ENCODE peak calls at places on chromosome 17, in seven cellular contexts. One of them, this sample, is unnamed.

GRCh38 chr17:27917000-27917399 is 23.8 kb upstream of the LYRM9 start:
- DNase-seq in stimulated activated CD4-positive, alpha-beta T cell treated with anti-CD3 and anti-CD28 coated beads, Interleukin-2, amount 100 ng/mL, for 24 hours: no peak
- DNase-seq in stimulated activated CD8-positive, alpha-beta memory T cell treated with anti-CD3 and anti-CD28 coated beads, Interleukin-15, amount 100 ng/mL, for 4 hours: no peak
- DNase-seq in endothelial cell of umbilical vein: no peak
- DNase-seq in kidney epithelial cell: no peak
- DNase-seq in stromal cell of bone marrow: no peak
- DNase-seq in activated CD4-positive, alpha-beta T cell treated with anti-CD3 and anti-CD28 coated beads, Interleukin-2, amount 10 ng/mL, durations not matched to agents 24 days and 14 days: no peak
- DNase-seq in this sample: no peak

GRCh38 chr17:67615011-67615561 is 102.7 kb upstream of the NOL11 start:
- DNase-seq in stimulated activated CD8-positive, alpha-beta memory T cell treated with anti-CD3 and anti-CD28 coated beads, Interleukin-15, amount 100 ng/mL, for 4 hours: no peak
- DNase-seq in activated CD4-positive, alpha-beta T cell treated with anti-CD3 and anti-CD28 coated beads, Interleukin-2, amount 10 ng/mL, durations not matched to agents 24 days and 14 days: no peak
- DNase-seq in stimulated activated CD4-positive, alpha-beta T cell treated with anti-CD3 and anti-CD28 coated beads, Interleukin-2, amount 100 ng/mL, for 24 hours: no peak
- DNase-seq in stromal cell of bone marrow: no peak
- DNase-seq in kidney epithelial cell: no peak
- DNase-seq in endothelial cell of umbilical vein: peak
- DNase-seq in this sample: no peak

GRCh38 chr17:60077672-60078519 is 825 bp downstream of the HEATR6 start:
- DNase-seq in activated CD4-positive, alpha-beta T cell treated with anti-CD3 and anti-CD28 coated beads, Interleukin-2, amount 10 ng/mL, durations not matched to agents 24 days and 14 days: no peak
- DNase-seq in endothelial cell of umbilical vein: no peak
- DNase-seq in kidney epithelial cell: no peak
- DNase-seq in stromal cell of bone marrow: no peak
- DNase-seq in stimulated activated CD8-positive, alpha-beta memory T cell treated with anti-CD3 and anti-CD28 coated beads, Interleukin-15, amount 100 ng/mL, for 4 hours: no peak
- DNase-seq in stimulated activated CD4-positive, alpha-beta T cell treated with anti-CD3 and anti-CD28 coated beads, Interleukin-2, amount 100 ng/mL, for 24 hours: peak
- DNase-seq in this sample: no peak

GRCh38 chr17:44002141-44002848 is 2.1 kb upstream of the NAGS start:
- DNase-seq in activated CD4-positive, alpha-beta T cell treated with anti-CD3 and anti-CD28 coated beads, Interleukin-2, amount 10 ng/mL, durations not matched to agents 24 days and 14 days: no peak
- DNase-seq in stimulated activated CD4-positive, alpha-beta T cell treated with anti-CD3 and anti-CD28 coated beads, Interleukin-2, amount 100 ng/mL, for 24 hours: no peak
- DNase-seq in endothelial cell of umbilical vein: peak
- DNase-seq in stimulated activated CD8-positive, alpha-beta memory T cell treated with anti-CD3 and anti-CD28 coated beads, Interleukin-15, amount 100 ng/mL, for 4 hours: no peak
- DNase-seq in stromal cell of bone marrow: peak
- DNase-seq in kidney epithelial cell: peak
- DNase-seq in this sample: no peak

GRCh38 chr17:42313389-42313772 is 25.1 kb downstream of the STAT5A start:
- DNase-seq in kidney epithelial cell: no peak
- DNase-seq in stromal cell of bone marrow: no peak
- DNase-seq in stimulated activated CD4-positive, alpha-beta T cell treated with anti-CD3 and anti-CD28 coated beads, Interleukin-2, amount 100 ng/mL, for 24 hours: no peak
- DNase-seq in activated CD4-positive, alpha-beta T cell treated with anti-CD3 and anti-CD28 coated beads, Interleukin-2, amount 10 ng/mL, durations not matched to agents 24 days and 14 days: no peak
- DNase-seq in endothelial cell of umbilical vein: no peak
- DNase-seq in stimulated activated CD8-positive, alpha-beta memory T cell treated with anti-CD3 and anti-CD28 coated beads, Interleukin-15, amount 100 ng/mL, for 4 hours: no peak
- DNase-seq in this sample: no peak

GRCh38 chr17:43461185-43461584 is 22.6 kb upstream of the DHX8 start:
- DNase-seq in kidney epithelial cell: no peak
- DNase-seq in activated CD4-positive, alpha-beta T cell treated with anti-CD3 and anti-CD28 coated beads, Interleukin-2, amount 10 ng/mL, durations not matched to agents 24 days and 14 days: no peak
- DNase-seq in stimulated activated CD8-positive, alpha-beta memory T cell treated with anti-CD3 and anti-CD28 coated beads, Interleukin-15, amount 100 ng/mL, for 4 hours: no peak
- DNase-seq in stromal cell of bone marrow: no peak
- DNase-seq in endothelial cell of umbilical vein: no peak
- DNase-seq in stimulated activated CD4-positive, alpha-beta T cell treated with anti-CD3 and anti-CD28 coated beads, Interleukin-2, amount 100 ng/mL, for 24 hours: no peak
- DNase-seq in this sample: no peak

GRCh38 chr17:55290721-55291507 is 26.2 kb downstream of the HLF start:
- DNase-seq in activated CD4-positive, alpha-beta T cell treated with anti-CD3 and anti-CD28 coated beads, Interleukin-2, amount 10 ng/mL, durations not matched to agents 24 days and 14 days: no peak
- DNase-seq in kidney epithelial cell: no peak
- DNase-seq in stromal cell of bone marrow: no peak
- DNase-seq in endothelial cell of umbilical vein: no peak
- DNase-seq in stimulated activated CD8-positive, alpha-beta memory T cell treated with anti-CD3 and anti-CD28 coated beads, Interleukin-15, amount 100 ng/mL, for 4 hours: no peak
- DNase-seq in stimulated activated CD4-positive, alpha-beta T cell treated with anti-CD3 and anti-CD28 coated beads, Interleukin-2, amount 100 ng/mL, for 24 hours: no peak
- DNase-seq in this sample: no peak

GRCh38 chr17:41521574-41522261 is 3.0 kb upstream of the KRT15 start:
- DNase-seq in endothelial cell of umbilical vein: peak
- DNase-seq in stromal cell of bone marrow: peak
- DNase-seq in kidney epithelial cell: peak
- DNase-seq in activated CD4-positive, alpha-beta T cell treated with anti-CD3 and anti-CD28 coated beads, Interleukin-2, amount 10 ng/mL, durations not matched to agents 24 days and 14 days: no peak
- DNase-seq in stimulated activated CD4-positive, alpha-beta T cell treated with anti-CD3 and anti-CD28 coated beads, Interleukin-2, amount 100 ng/mL, for 24 hours: no peak
- DNase-seq in stimulated activated CD8-positive, alpha-beta memory T cell treated with anti-CD3 and anti-CD28 coated beads, Interleukin-15, amount 100 ng/mL, for 4 hours: no peak
- DNase-seq in this sample: peak

GRCh38 chr17:1593630-1593931 is 31.0 kb upstream of the PITPNA start:
- DNase-seq in stromal cell of bone marrow: no peak
- DNase-seq in stimulated activated CD4-positive, alpha-beta T cell treated with anti-CD3 and anti-CD28 coated beads, Interleukin-2, amount 100 ng/mL, for 24 hours: no peak
- DNase-seq in kidney epithelial cell: no peak
- DNase-seq in activated CD4-positive, alpha-beta T cell treated with anti-CD3 and anti-CD28 coated beads, Interleukin-2, amount 10 ng/mL, durations not matched to agents 24 days and 14 days: no peak
- DNase-seq in stimulated activated CD8-positive, alpha-beta memory T cell treated with anti-CD3 and anti-CD28 coated beads, Interleukin-15, amount 100 ng/mL, for 4 hours: no peak
- DNase-seq in endothelial cell of umbilical vein: no peak
- DNase-seq in this sample: no peak

GRCh38 chr17:60527701-60528100 is 1.7 kb upstream of the APPBP2 start:
- DNase-seq in kidney epithelial cell: no peak
- DNase-seq in activated CD4-positive, alpha-beta T cell treated with anti-CD3 and anti-CD28 coated beads, Interleukin-2, amount 10 ng/mL, durations not matched to agents 24 days and 14 days: no peak
- DNase-seq in endothelial cell of umbilical vein: no peak
- DNase-seq in stimulated activated CD4-positive, alpha-beta T cell treated with anti-CD3 and anti-CD28 coated beads, Interleukin-2, amount 100 ng/mL, for 24 hours: no peak
- DNase-seq in stromal cell of bone marrow: no peak
- DNase-seq in stimulated activated CD8-positive, alpha-beta memory T cell treated with anti-CD3 and anti-CD28 coated beads, Interleukin-15, amount 100 ng/mL, for 4 hours: no peak
- DNase-seq in this sample: no peak

This sample was measured in upper lobe of right lung.